ENCODE peak calls at places on chromosomes 16 and 17, in eight cellular contexts. I is body of pancreas; T is chondrocyte; W is BJ; R is lower leg skin; U is neural progenitor cell; D is activated CD8-positive, alpha-beta T cell treated with anti-CD3 and anti-CD28 coated beads for 36 hours; X is AG04450. M is an unnamed sample.

GRCh38 chr16:1002399-1003161 is 21.0 kb downstream of the SOX8 start:
- DNase-seq in I (no peak), T (no peak), W (peak), R (no peak), U (no peak), D (peak), X (peak), M (no peak)

GRCh38 chr16:79509221-79509631 is 91.3 kb downstream of the MAF start:
- DNase-seq in I (peak), T (no peak), W (no peak), R (no peak), U (peak), D (no peak), X (no peak), M (no peak)

GRCh38 chr16:84084570-84085270 is 32.0 kb downstream of the MBTPS1 start:
- DNase-seq in I (peak), T (no peak), W (no peak), R (peak), U (peak), D (peak), X (peak), M (peak)

GRCh38 chr16:84527486-84528269 is 23.2 kb upstream of the MEAK7 start:
- DNase-seq in I (peak), T (no peak), W (no peak), R (no peak), U (no peak), D (no peak), X (no peak), M (no peak)

GRCh38 chr17:79987187-79987889 is 48.3 kb downstream of the TBC1D16 start:
- DNase-seq in I (no peak), T (peak), W (no peak), R (no peak), U (peak), D (no peak), X (no peak), M (no peak)

GRCh38 chr16:88455610-88456355 is 2.7 kb downstream of the ZFPM1 start:
- DNase-seq in I (peak), T (no peak), W (no peak), R (no peak), U (peak), D (peak), X (no peak), M (peak)

GRCh38 chr16:154223-155030 is 2.0 kb downstream of the HBZ start:
- DNase-seq in I (peak), T (no peak), W (no peak), R (no peak), U (peak), D (peak), X (no peak), M (peak)

GRCh38 chr16:89909777-89910716 is 8.6 kb upstream of the MC1R start:
- DNase-seq in I (peak), T (peak), W (no peak), R (peak), U (peak), D (peak), X (no peak), M (peak)

GRCh38 chr16:46972429-46972970 is 974 bp downstream of the DNAJA2 start:
- DNase-seq in I (no peak), T (no peak), W (no peak), R (no peak), U (no peak), D (no peak), X (no peak), M (peak)

GRCh38 chr16:86256995-86257394 is 253.3 kb upstream of the FOXF1 start:
- DNase-seq in I (no peak), T (no peak), W (no peak), R (peak), U (no peak), D (no peak), X (no peak), M (no peak)

GRCh38 chr17:81071761-81072741 is 37.1 kb downstream of the BAIAP2 start:
- DNase-seq in I (no peak), T (no peak), W (no peak), R (no peak), U (no peak), D (no peak), X (no peak), M (no peak)

GRCh38 chr17:11026903-11027302 is 189.0 kb upstream of the PIRT start:
- DNase-seq in I (no peak), T (no peak), W (no peak), R (no peak), U (no peak), D (no peak), X (no peak), M (no peak)

GRCh38 chr16:56911771-56912541 is 20.0 kb upstream of the HERPUD1 start:
- DNase-seq in I (no peak), T (no peak), W (no peak), R (no peak), U (peak), D (no peak), X (no peak), M (peak)

GRCh38 chr17:17205368-17206148 is 575 bp downstream of the PLD6 start:
- DNase-seq in I (peak), T (no peak), W (no peak), R (peak), U (no peak), D (peak), X (no peak), M (peak)

GRCh38 chr16:67801889-67802288 is 4.5 kb downstream of the RANBP10 start:
- DNase-seq in I (no peak), T (no peak), W (no peak), R (no peak), U (no peak), D (peak), X (no peak), M (no peak)

GRCh38 chr16:89658221-89658879 is 714 bp downstream of the SPATA33 start:
- DNase-seq in I (no peak), T (peak), W (no peak), R (no peak), U (peak), D (peak), X (no peak), M (peak)

GRCh38 chr16:58098207-58099096 is 30.7 kb downstream of the CFAP20 start:
- DNase-seq in I (no peak), T (peak), W (peak), R (no peak), U (no peak), D (no peak), X (no peak), M (no peak)

GRCh38 chr16:50278251-50278650 is 11.9 kb downstream of the ADCY7 start:
- DNase-seq in I (no peak), T (no peak), W (no peak), R (no peak), U (no peak), D (no peak), X (no peak), M (no peak)

GRCh38 chr16:57906385-57907316 is 64.3 kb downstream of the CNGB1 start:
- DNase-seq in I (peak), T (no peak), W (no peak), R (no peak), U (peak), D (peak), X (no peak), M (no peak)

GRCh38 chr16:13767215-13767614 is 152.7 kb upstream of the ERCC4 start:
- DNase-seq in I (no peak), T (no peak), W (no peak), R (no peak), U (peak), D (no peak), X (no peak), M (no peak)

GRCh38 chr17:13420294-13421277 is 181.1 kb downstream of the HS3ST3A1 start:
- DNase-seq in I (no peak), T (no peak), W (peak), R (no peak), U (no peak), D (no peak), X (peak), M (no peak)

GRCh38 chr16:70437017-70437581 is 1.8 kb downstream of the ST3GAL2 start:
- DNase-seq in I (no peak), T (no peak), W (peak), R (no peak), U (peak), D (peak), X (peak), M (no peak)

GRCh38 chr16:6573577-6573976 is 759.1 kb upstream of the RBFOX1 start:
- DNase-seq in I (peak), T (no peak), W (no peak), R (no peak), U (peak), D (no peak), X (no peak), M (no peak)

GRCh38 chr17:77687921-77688320 is 270.6 kb upstream of the TNRC6C start:
- DNase-seq in I (no peak), T (peak), W (no peak), R (peak), U (no peak), D (no peak), X (no peak), M (no peak)

GRCh38 chr17:51869387-51869786 is 289.1 kb downstream of the CA10 start:
- DNase-seq in I (no peak), T (no peak), W (no peak), R (no peak), U (peak), D (peak), X (no peak), M (peak)

GRCh38 chr16:85555549-85556455 is 57.3 kb upstream of the GSE1 start:
- DNase-seq in I (peak), T (no peak), W (no peak), R (no peak), U (no peak), D (peak), X (no peak), M (peak)

GRCh38 chr16:6081320-6081976 is 983.9 kb upstream of the EEF2KMT start:
- DNase-seq in I (peak), T (no peak), W (no peak), R (no peak), U (peak), D (peak), X (no peak), M (no peak)

GRCh38 chr16:79897444-79898146 is 297.1 kb upstream of the MAF start:
- DNase-seq in I (peak), T (no peak), W (peak), R (no peak), U (no peak), D (no peak), X (no peak), M (no peak)

GRCh38 chr17:81135503-81136283 is 29.6 kb upstream of the PVALEF start:
- DNase-seq in I (peak), T (no peak), W (no peak), R (no peak), U (no peak), D (no peak), X (no peak), M (no peak)

GRCh38 chr16:4057439-4057877 is 58.8 kb downstream of the ADCY9 start:
- DNase-seq in I (no peak), T (no peak), W (no peak), R (no peak), U (no peak), D (no peak), X (no peak), M (no peak)

GRCh38 chr17:73118139-73118538 is 25.7 kb upstream of the SLC39A11 start:
- DNase-seq in I (no peak), T (no peak), W (no peak), R (no peak), U (no peak), D (no peak), X (no peak), M (no peak)

GRCh38 chr17:19753049-19753444 is 4.9 kb upstream of the ALDH3A1 start:
- DNase-seq in I (peak), T (peak), W (no peak), R (peak), U (no peak), D (no peak), X (no peak), M (no peak)

GRCh38 chr16:79843631-79844043 is 243.1 kb upstream of the MAF start:
- DNase-seq in I (no peak), T (no peak), W (no peak), R (no peak), U (no peak), D (peak), X (no peak), M (no peak)

GRCh38 chr17:64736804-64737492 is 74.8 kb upstream of the SMURF2 start:
- DNase-seq in I (peak), T (no peak), W (no peak), R (peak), U (peak), D (peak), X (peak), M (no peak)

GRCh38 chr16:52912565-52913173 is 140.0 kb downstream of the CHD9NB start:
- DNase-seq in I (peak), T (no peak), W (no peak), R (no peak), U (peak), D (peak), X (peak), M (peak)

GRCh38 chr17:80254396-80255241 is 6.0 kb upstream of the RNF213 start:
- DNase-seq in I (peak), T (no peak), W (peak), R (no peak), U (no peak), D (peak), X (peak), M (peak)

GRCh38 chr16:83954577-83955016 is 1.6 kb downstream of the OSGIN1 start:
- DNase-seq in I (peak), T (no peak), W (no peak), R (no peak), U (no peak), D (no peak), X (no peak), M (no peak)

GRCh38 chr16:17211797-17212196 is 259.0 kb downstream of the XYLT1 start:
- DNase-seq in I (no peak), T (no peak), W (no peak), R (no peak), U (peak), D (peak), X (no peak), M (no peak)
- TF ChIP-seq CTCF in I (no peak), T (peak), W (peak), R (no peak), U (peak), D (peak), X (peak), M (no peak)

GRCh38 chr17:45132569-45133463 is 501 bp upstream of the PLCD3 start:
- DNase-seq in I (peak), T (no peak), W (no peak), R (peak), U (peak), D (peak), X (no peak), M (peak)
- TF ChIP-seq CTCF in I (peak), T (peak), W (peak), R (peak), U (peak), D (peak), X (peak), M (peak)

GRCh38 chr17:59838196-59838911 is 54.4 kb downstream of the TUBD1 start:
- DNase-seq in I (peak), T (no peak), W (no peak), R (peak), U (no peak), D (peak), X (no peak), M (no peak)
- TF ChIP-seq CTCF in I (no peak), T (no peak), W (no peak), R (no peak), U (no peak), D (no peak), X (no peak), M (no peak)

GRCh38 chr17:8900626-8901585 is 33.4 kb upstream of the PIK3R6 start:
- DNase-seq in I (no peak), T (no peak), W (no peak), R (peak), U (no peak), D (peak), X (no peak), M (peak)
- TF ChIP-seq CTCF in I (no peak), T (no peak), W (no peak), R (no peak), U (no peak), D (no peak), X (no peak), M (no peak)

GRCh38 chr17:7176870-7177209 is 2.3 kb downstream of the ASGR1 start:
- DNase-seq in I (no peak), T (no peak), W (no peak), R (no peak), U (peak), D (no peak), X (no peak), M (peak)

GRCh38 chr17:7175363-7175733 is 3.8 kb downstream of the ASGR1 start:
- DNase-seq in I (no peak), T (peak), W (no peak), R (no peak), U (no peak), D (no peak), X (no peak), M (no peak)

GRCh38 chr17:7176107-7176851 is 2.9 kb downstream of the ASGR1 start:
- DNase-seq in I (no peak), T (peak), W (no peak), R (no peak), U (no peak), D (no peak), X (no peak), M (no peak)

GRCh38 chr17:7174603-7175362 is 4.4 kb downstream of the ASGR1 start:
- DNase-seq in I (no peak), T (no peak), W (no peak), R (no peak), U (no peak), D (no peak), X (no peak), M (no peak)

GRCh38 chr17:7173687-7174602 is 5.2 kb downstream of the ASGR1 start:
- DNase-seq in I (peak), T (peak), W (no peak), R (peak), U (peak), D (peak), X (no peak), M (peak)
- TF ChIP-seq CTCF in I (no peak), T (no peak), W (no peak), R (no peak), U (peak), D (peak), X (no peak), M (peak)

M was measured in GM20000.